ENCODE peak calls at places on chromosomes 12 and 14, in six cellular contexts. N, H, L, O, B and S are unnamed samples.

GRCh38 chr14:33972522-33973162 is 21.8 kb upstream of the EGLN3 start:
- DNase-seq in B (no peak), H (no peak), N (no peak), L (no peak), O (no peak), S (no peak)

GRCh38 chr14:93906341-93907329 is 20.5 kb upstream of the FAM181A start:
- DNase-seq in O (peak; percentile 71), H (no peak), N (no peak), B (peak; percentile 57), L (peak; percentile 36), S (no peak)

GRCh38 chr12:61848893-61849292 is 411.3 kb upstream of the USP15 start:
- DNase-seq in H (no peak), L (no peak), N (no peak), O (no peak), B (no peak), S (no peak)

GRCh38 chr12:31370645-31371620 is 45.0 kb upstream of the SINHCAF start:
- DNase-seq in N (no peak), H (no peak), L (no peak), O (no peak), B (no peak), S (no peak)

GRCh38 chr12:122389677-122390076 is 32.8 kb downstream of the CLIP1 start:
- DNase-seq in B (no peak), O (no peak), H (no peak), N (no peak), L (no peak), S (no peak)

GRCh38 chr14:104559769-104560585 is 19.6 kb upstream of the C14orf180 start:
- DNase-seq in L (no peak), B (no peak), N (no peak), O (no peak), H (no peak), S (no peak)

GRCh38 chr12:124508323-124509096 is 58.9 kb downstream of the NCOR2 start:
- DNase-seq in L (no peak), H (peak; percentile 41), O (no peak), B (no peak), N (no peak), S (no peak)

GRCh38 chr12:51819851-51820720 is 28.4 kb downstream of the FIGNL2 start:
- DNase-seq in O (peak; percentile 63), N (no peak), B (peak; percentile 53), H (no peak), L (peak; percentile 77), S (no peak)

GRCh38 chr14:72849222-72849621 is 44.7 kb downstream of the DPF3 start:
- DNase-seq in O (no peak), H (no peak), L (no peak), N (no peak), B (no peak), S (no peak)

GRCh38 chr12:49763006-49763591 is 21.7 kb downstream of the TMBIM6 start:
- DNase-seq in L (peak; percentile 67), B (peak; percentile 66), H (peak; percentile 29), N (no peak), O (peak; percentile 71), S (peak; percentile 88)

GRCh38 chr12:29208060-29208459 is 59.0 kb downstream of the FAR2 start:
- DNase-seq in O (no peak), B (no peak), N (no peak), L (no peak), H (no peak), S (no peak)

GRCh38 chr12:100186071-100186470 is 14.5 kb upstream of the ACTR6 start:
- DNase-seq in O (no peak), L (no peak), H (no peak), N (no peak), B (no peak), S (no peak)

GRCh38 chr12:115320967-115321366 is 637.0 kb upstream of the TBX3 start:
- DNase-seq in N (no peak), L (no peak), B (no peak), H (no peak), O (peak; percentile 21), S (no peak)
- H3K27ac ChIP-seq in N (no peak overlapping the region), L (no peak overlapping the region), B (no peak overlapping the region), H (no peak overlapping the region), O (no peak overlapping the region), S (no peak overlapping the region)

GRCh38 chr12:54358620-54358944 is 5.7 kb downstream of the GPR84 start:
- DNase-seq in N (no peak), L (no peak), B (no peak), O (no peak), H (no peak), S (no peak)

GRCh38 chr12:54360717-54361456 is 3.4 kb downstream of the GPR84 start:
- DNase-seq in H (no peak), L (peak; percentile 88), B (peak; percentile 76), O (peak; percentile 93), N (no peak), S (no peak)

GRCh38 chr12:54358945-54359761 is 5.1 kb downstream of the GPR84 start:
- DNase-seq in H (peak; percentile 98), N (peak; percentile 85), L (peak; percentile 100), B (peak; percentile 95), O (peak; percentile 97), S (peak; percentile 97)

GRCh38 chr12:54357802-54358619 is 6.3 kb downstream of the GPR84 start:
- DNase-seq in O (no peak), L (no peak), N (no peak), B (no peak), H (no peak), S (no peak)

DNA sequence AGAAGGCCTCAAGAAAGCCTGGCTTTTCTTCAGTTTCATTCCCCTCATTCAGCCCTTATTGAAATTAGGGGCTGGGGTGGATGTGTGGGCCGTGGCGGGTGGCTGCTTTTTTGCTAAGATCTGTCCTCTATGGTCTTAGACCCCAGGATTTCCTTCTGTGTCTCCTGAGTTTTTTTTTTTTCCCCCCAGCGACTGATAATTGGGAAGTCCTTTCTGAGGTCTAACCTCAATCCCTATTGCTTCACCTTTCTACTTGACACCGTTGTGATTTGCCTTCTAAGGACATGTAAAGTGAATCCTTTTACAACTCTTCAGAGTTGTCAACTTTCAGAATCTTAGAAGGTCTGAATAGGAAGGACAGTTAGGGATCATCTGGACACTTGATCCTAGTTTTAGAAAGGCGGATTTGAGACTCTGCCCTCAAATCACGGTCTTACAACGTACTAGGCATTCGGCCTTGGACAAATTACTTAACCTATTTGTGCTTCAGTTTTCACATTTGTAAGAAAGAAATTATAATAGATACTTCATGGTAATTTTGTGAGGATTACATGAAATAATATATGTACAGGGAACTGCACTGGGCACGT is 4.4 kb downstream of the GPR84 start:
- DNase-seq in B (no peak), H (no peak), O (no peak), L (no peak), N (no peak), S (no peak)
- TF ChIP-seq CTCF in B (no peak), H (no peak), O (no peak), L (no peak), N (no peak), S (no peak)

GRCh38 chr14:80522936-80523335 is 311.6 kb upstream of the DIO2 start:
- DNase-seq in H (no peak), B (no peak), O (no peak), L (no peak), N (no peak), S (no peak)

GRCh38 chr14:80519002-80519401 is 307.7 kb upstream of the DIO2 start:
- DNase-seq in L (no peak), O (no peak), N (no peak), B (no peak), H (no peak), S (no peak)

GRCh38 chr14:80521456-80521855 is 310.2 kb upstream of the DIO2 start:
- DNase-seq in N (no peak), B (no peak), H (no peak), O (no peak), L (no peak), S (no peak)

GRCh38 chr14:80518173-80518572 is 306.9 kb upstream of the DIO2 start:
- DNase-seq in L (no peak), B (no peak), O (no peak), H (no peak), N (no peak), S (no peak)

GRCh38 chr14:80523518-80524117 is 312.3 kb upstream of the DIO2 start:
- DNase-seq in O (no peak), B (no peak), N (no peak), L (no peak), H (no peak), S (no peak)
- TF ChIP-seq POLR2A in O (no peak), B (no peak), N (no peak), L (no peak), H (no peak), S (no peak)

DNA sequence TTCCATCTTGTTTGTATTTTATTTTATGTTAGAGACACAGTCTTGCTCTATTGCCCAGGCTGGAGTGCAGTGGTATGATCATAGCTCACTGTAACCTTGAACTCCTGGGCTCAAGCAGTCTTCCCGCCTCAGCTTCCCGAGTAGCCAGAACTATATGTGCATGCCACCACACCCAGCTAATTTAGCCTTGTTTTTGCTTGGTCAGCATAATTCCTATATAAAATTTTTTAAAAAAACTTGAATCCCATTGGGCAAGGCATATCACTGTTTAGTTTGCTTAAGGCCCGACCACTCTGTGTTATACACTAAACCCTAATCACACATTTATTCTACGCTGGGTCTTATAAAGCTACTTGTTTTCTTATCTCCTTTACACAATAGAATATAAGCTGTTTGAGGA is 266.4 kb downstream of the AKAP6 start:
- DNase-seq in N (no peak), O (no peak), L (no peak), H (no peak), B (no peak), S (no peak)
- H3K27ac ChIP-seq in N (no peak overlapping the region), O (no peak overlapping the region), L (no peak overlapping the region), H (no peak overlapping the region), B (no peak overlapping the region), S (no peak overlapping the region)

DNA sequence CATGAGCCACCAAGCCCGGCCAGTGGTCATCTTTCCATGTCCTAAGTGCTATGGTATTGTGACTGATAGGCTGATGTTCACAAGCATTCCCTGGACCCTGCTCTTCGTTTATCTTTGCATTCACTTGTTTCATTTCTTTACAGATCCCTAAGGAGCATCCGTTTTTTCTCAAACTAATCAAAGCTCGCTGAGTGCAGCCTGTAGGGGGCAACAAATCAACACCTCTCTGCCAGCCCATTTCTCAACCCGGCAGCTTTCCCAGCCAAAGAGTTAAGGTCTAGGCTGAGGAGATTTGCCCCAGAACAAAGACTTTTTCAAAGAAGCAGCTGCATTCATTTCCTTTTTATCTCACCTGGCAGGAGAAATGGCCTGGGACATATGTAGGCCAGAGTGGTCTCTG is 12.1 kb downstream of the SIRT4 start:
- DNase-seq in N (no peak), L (peak; percentile 51), O (peak; percentile 63), B (no peak), H (no peak), S (no peak)
- TF ChIP-seq CTCF in N (no peak), L (peak; percentile 39), O (peak; percentile 33), B (no peak), H (no peak), S (no peak)

DNA sequence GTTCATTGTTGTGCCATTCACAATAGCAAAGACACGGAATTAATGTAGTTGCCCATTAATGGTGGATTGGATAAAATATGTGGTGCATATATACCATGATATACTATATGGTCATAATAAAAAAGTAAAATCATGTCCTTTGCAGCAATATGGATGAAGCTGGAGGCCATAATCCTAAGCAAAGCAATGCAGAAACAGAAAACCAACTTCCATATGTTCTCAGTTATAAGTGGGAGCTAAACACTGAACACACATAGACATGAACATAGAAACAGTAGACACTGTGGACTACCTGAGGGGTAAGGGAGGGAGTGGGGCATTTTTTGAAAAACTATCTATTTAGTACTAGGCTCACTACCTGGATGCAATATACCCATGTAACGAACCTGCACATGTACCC is 3.0 kb upstream of the ERP27 start:
- DNase-seq in H (no peak), N (no peak), B (no peak), O (no peak), L (no peak), S (no peak)
- TF ChIP-seq POLR2A in H (no peak), N (no peak), B (no peak), O (no peak), L (no peak), S (no peak)